ENCODE peak calls at places on chromosome 18, in seven cellular contexts. One of them, this sample, is unnamed.

GRCh38 chr18:74498712-74499629 is 2.8 kb downstream of the CNDP2 start:
- DNase-seq in stimulated activated CD4-positive, alpha-beta T cell treated with anti-CD3 and anti-CD28 coated beads, Interleukin-2, amount 100 ng/mL, for 48 hours: peak
- DNase-seq in T-cell: peak
- DNase-seq in myocyte: peak
- DNase-seq in H9: no peak
- DNase-seq in T-helper 1 cell: peak
- DNase-seq in NCI-H2081: no peak
- DNase-seq in this sample: no peak

GRCh38 chr18:79275992-79276391 is 119.7 kb upstream of the NFATC1 start:
- DNase-seq in stimulated activated CD4-positive, alpha-beta T cell treated with anti-CD3 and anti-CD28 coated beads, Interleukin-2, amount 100 ng/mL, for 48 hours: no peak
- DNase-seq in T-cell: no peak
- DNase-seq in myocyte: no peak
- DNase-seq in H9: no peak
- DNase-seq in T-helper 1 cell: no peak
- DNase-seq in NCI-H2081: no peak
- DNase-seq in this sample: no peak

GRCh38 chr18:12825230-12825629 is 58.8 kb downstream of the PTPN2 start:
- DNase-seq in stimulated activated CD4-positive, alpha-beta T cell treated with anti-CD3 and anti-CD28 coated beads, Interleukin-2, amount 100 ng/mL, for 48 hours: no peak
- DNase-seq in T-cell: no peak
- DNase-seq in myocyte: no peak
- DNase-seq in H9: no peak
- DNase-seq in T-helper 1 cell: no peak
- DNase-seq in NCI-H2081: no peak
- DNase-seq in this sample: no peak

GRCh38 chr18:44895176-44895798 is 214.6 kb downstream of the SETBP1 start:
- DNase-seq in stimulated activated CD4-positive, alpha-beta T cell treated with anti-CD3 and anti-CD28 coated beads, Interleukin-2, amount 100 ng/mL, for 48 hours: peak
- DNase-seq in T-cell: no peak
- DNase-seq in myocyte: peak
- DNase-seq in H9: no peak
- DNase-seq in T-helper 1 cell: no peak
- DNase-seq in NCI-H2081: peak
- DNase-seq in this sample: peak

GRCh38 chr18:59323931-59324622 is 5.6 kb upstream of the CPLX4 start:
- DNase-seq in stimulated activated CD4-positive, alpha-beta T cell treated with anti-CD3 and anti-CD28 coated beads, Interleukin-2, amount 100 ng/mL, for 48 hours: no peak
- DNase-seq in T-cell: no peak
- DNase-seq in myocyte: peak
- DNase-seq in H9: no peak
- DNase-seq in T-helper 1 cell: no peak
- DNase-seq in NCI-H2081: no peak
- DNase-seq in this sample: peak

GRCh38 chr18:5395860-5396448 is 100.4 kb upstream of the ZBTB14 start:
- DNase-seq in stimulated activated CD4-positive, alpha-beta T cell treated with anti-CD3 and anti-CD28 coated beads, Interleukin-2, amount 100 ng/mL, for 48 hours: no peak
- DNase-seq in T-cell: no peak
- DNase-seq in myocyte: no peak
- DNase-seq in H9: no peak
- DNase-seq in T-helper 1 cell: no peak
- DNase-seq in NCI-H2081: no peak
- DNase-seq in this sample: no peak

GRCh38 chr18:9757851-9758587 is 49.9 kb downstream of the RAB31 start:
- DNase-seq in stimulated activated CD4-positive, alpha-beta T cell treated with anti-CD3 and anti-CD28 coated beads, Interleukin-2, amount 100 ng/mL, for 48 hours: no peak
- DNase-seq in T-cell: no peak
- DNase-seq in myocyte: no peak
- DNase-seq in H9: no peak
- DNase-seq in T-helper 1 cell: no peak
- DNase-seq in NCI-H2081: no peak
- DNase-seq in this sample: no peak

GRCh38 chr18:79582978-79583377 is 96.6 kb upstream of the CTDP1 start:
- DNase-seq in stimulated activated CD4-positive, alpha-beta T cell treated with anti-CD3 and anti-CD28 coated beads, Interleukin-2, amount 100 ng/mL, for 48 hours: no peak
- DNase-seq in T-cell: no peak
- DNase-seq in myocyte: no peak
- DNase-seq in H9: no peak
- DNase-seq in T-helper 1 cell: no peak
- DNase-seq in NCI-H2081: no peak
- DNase-seq in this sample: no peak

GRCh38 chr18:79792096-79792987 is 5.4 kb upstream of the KCNG2 start:
- DNase-seq in stimulated activated CD4-positive, alpha-beta T cell treated with anti-CD3 and anti-CD28 coated beads, Interleukin-2, amount 100 ng/mL, for 48 hours: no peak
- DNase-seq in T-cell: no peak
- DNase-seq in myocyte: no peak
- DNase-seq in H9: no peak
- DNase-seq in T-helper 1 cell: no peak
- DNase-seq in NCI-H2081: no peak
- DNase-seq in this sample: no peak

GRCh38 chr18:30698571-30698970 is 344.0 kb downstream of the DSC3 start:
- DNase-seq in stimulated activated CD4-positive, alpha-beta T cell treated with anti-CD3 and anti-CD28 coated beads, Interleukin-2, amount 100 ng/mL, for 48 hours: no peak
- DNase-seq in T-cell: no peak
- DNase-seq in myocyte: no peak
- DNase-seq in H9: no peak
- DNase-seq in T-helper 1 cell: no peak
- DNase-seq in NCI-H2081: no peak
- DNase-seq in this sample: no peak

GRCh38 chr18:8754995-8755955 is 49.9 kb downstream of the MTCL1 start:
- DNase-seq in stimulated activated CD4-positive, alpha-beta T cell treated with anti-CD3 and anti-CD28 coated beads, Interleukin-2, amount 100 ng/mL, for 48 hours: no peak
- DNase-seq in T-cell: peak
- DNase-seq in myocyte: peak
- DNase-seq in H9: no peak
- DNase-seq in T-helper 1 cell: no peak
- DNase-seq in NCI-H2081: no peak
- DNase-seq in this sample: no peak

GRCh38 chr18:31512203-31512764 is 14.3 kb downstream of the DSG2 start:
- DNase-seq in stimulated activated CD4-positive, alpha-beta T cell treated with anti-CD3 and anti-CD28 coated beads, Interleukin-2, amount 100 ng/mL, for 48 hours: no peak
- DNase-seq in T-cell: no peak
- DNase-seq in myocyte: no peak
- DNase-seq in H9: no peak
- DNase-seq in T-helper 1 cell: no peak
- DNase-seq in NCI-H2081: no peak
- DNase-seq in this sample: peak

GRCh38 chr18:37396981-37397720 is 168.4 kb downstream of the CELF4 start:
- DNase-seq in stimulated activated CD4-positive, alpha-beta T cell treated with anti-CD3 and anti-CD28 coated beads, Interleukin-2, amount 100 ng/mL, for 48 hours: no peak
- DNase-seq in T-cell: no peak
- DNase-seq in myocyte: peak
- DNase-seq in H9: no peak
- DNase-seq in T-helper 1 cell: no peak
- DNase-seq in NCI-H2081: no peak
- DNase-seq in this sample: no peak

GRCh38 chr18:58438161-58438983 is 190.5 kb downstream of the ALPK2 start:
- DNase-seq in stimulated activated CD4-positive, alpha-beta T cell treated with anti-CD3 and anti-CD28 coated beads, Interleukin-2, amount 100 ng/mL, for 48 hours: peak
- DNase-seq in T-cell: no peak
- DNase-seq in myocyte: peak
- DNase-seq in H9: no peak
- DNase-seq in T-helper 1 cell: no peak
- DNase-seq in NCI-H2081: no peak
- DNase-seq in this sample: no peak

GRCh38 chr18:37563810-37564511 is 1.6 kb downstream of the CELF4 start:
- DNase-seq in stimulated activated CD4-positive, alpha-beta T cell treated with anti-CD3 and anti-CD28 coated beads, Interleukin-2, amount 100 ng/mL, for 48 hours: no peak
- DNase-seq in T-cell: no peak
- DNase-seq in myocyte: no peak
- DNase-seq in H9: no peak
- DNase-seq in T-helper 1 cell: no peak
- DNase-seq in NCI-H2081: no peak
- DNase-seq in this sample: no peak

GRCh38 chr18:45361148-45361851 is 254.0 kb upstream of the SLC14A2 start:
- DNase-seq in stimulated activated CD4-positive, alpha-beta T cell treated with anti-CD3 and anti-CD28 coated beads, Interleukin-2, amount 100 ng/mL, for 48 hours: no peak
- DNase-seq in T-cell: no peak
- DNase-seq in myocyte: no peak
- DNase-seq in H9: no peak
- DNase-seq in T-helper 1 cell: no peak
- DNase-seq in NCI-H2081: no peak
- DNase-seq in this sample: no peak

GRCh38 chr18:50142441-50143120 is 52.4 kb downstream of the MYO5B start:
- DNase-seq in stimulated activated CD4-positive, alpha-beta T cell treated with anti-CD3 and anti-CD28 coated beads, Interleukin-2, amount 100 ng/mL, for 48 hours: no peak
- DNase-seq in T-cell: no peak
- DNase-seq in myocyte: no peak
- DNase-seq in H9: no peak
- DNase-seq in T-helper 1 cell: no peak
- DNase-seq in NCI-H2081: no peak
- DNase-seq in this sample: no peak

GRCh38 chr18:39162013-39162412 is 1596.4 kb upstream of the CELF4 start:
- DNase-seq in stimulated activated CD4-positive, alpha-beta T cell treated with anti-CD3 and anti-CD28 coated beads, Interleukin-2, amount 100 ng/mL, for 48 hours: no peak
- DNase-seq in T-cell: no peak
- DNase-seq in myocyte: no peak
- DNase-seq in H9: no peak
- DNase-seq in T-helper 1 cell: no peak
- DNase-seq in NCI-H2081: no peak
- DNase-seq in this sample: no peak